ENCODE peak calls at places on chromosomes 11 and 22, in four cellular contexts. E is osteoblast, Z is DND-41, P is AG04449. G is an unnamed sample.

GRCh38 chr11:69227271-69227670 is 66.7 kb upstream of the MYEOV start:
- DNase-seq in E (no peak), Z (no peak), P (no peak), G (no peak)

GRCh38 chr22:35956850-35957249 is 71.8 kb downstream of the RBFOX2 start:
- DNase-seq in E (no peak), Z (no peak), P (no peak), G (no peak)

GRCh38 chr11:102794382-102794781 is 3.6 kb downstream of the MMP1 start:
- DNase-seq in Z (peak), E (peak), P (no peak), G (peak)

GRCh38 chr11:102560555-102561011 is 30.0 kb upstream of the MMP7 start:
- DNase-seq in Z (peak), E (peak), P (peak), G (peak)

GRCh38 chr22:48427731-48428211 is 1399.9 kb downstream of the BRD1 start:
- DNase-seq in Z (no peak), E (no peak), P (no peak), G (no peak)

GRCh38 chr11:93857413-93858185 is 7.2 kb upstream of the VSTM5 start:
- DNase-seq in P (no peak), Z (no peak), E (no peak), G (no peak)

GRCh38 chr11:126515501-126515900 is 160.0 kb downstream of the ST3GAL4 start:
- DNase-seq in E (peak), P (no peak), Z (no peak), G (no peak)

GRCh38 chr11:68053117-68053516 is 14.3 kb downstream of the TCIRG1 start:
- DNase-seq in E (peak), P (no peak), Z (no peak), G (no peak)

GRCh38 chr11:44136176-44136945 is 40.9 kb downstream of the EXT2 start:
- DNase-seq in Z (no peak), E (peak), P (no peak), G (no peak)

GRCh38 chr22:45688606-45689080 is 17.0 kb downstream of the ATXN10 start:
- DNase-seq in Z (no peak), P (peak), E (no peak), G (no peak)

GRCh38 chr11:46918087-46918751 is at the start of gene LRP4:
- DNase-seq in E (no peak), P (no peak), Z (peak), G (peak)

GRCh38 chr11:69138265-69138664 is 17.5 kb upstream of the SMIM38 start:
- DNase-seq in E (peak), P (no peak), Z (no peak), G (no peak)

GRCh38 chr11:115379528-115379927 is 124.7 kb downstream of the CADM1 start:
- DNase-seq in Z (no peak), P (no peak), E (no peak), G (no peak)

GRCh38 chr22:20223421-20224245 is 44.5 kb downstream of the RTN4R start:
- DNase-seq in E (no peak), P (no peak), Z (no peak), G (no peak)

GRCh38 chr11:35621620-35622019 is 3.4 kb downstream of the FJX1 start:
- DNase-seq in P (no peak), E (no peak), Z (no peak), G (no peak)

GRCh38 chr11:35619030-35619753 is 932 bp downstream of the FJX1 start:
- DNase-seq in Z (no peak), E (peak), P (no peak), G (peak)

GRCh38 chr11:35618497-35619029 is 303 bp downstream of the FJX1 start:
- DNase-seq in P (no peak), E (peak), Z (no peak), G (peak)

GRCh38 chr11:35622070-35622469 is 3.8 kb downstream of the FJX1 start:
- DNase-seq in Z (no peak), P (no peak), E (peak), G (no peak)

DNA sequence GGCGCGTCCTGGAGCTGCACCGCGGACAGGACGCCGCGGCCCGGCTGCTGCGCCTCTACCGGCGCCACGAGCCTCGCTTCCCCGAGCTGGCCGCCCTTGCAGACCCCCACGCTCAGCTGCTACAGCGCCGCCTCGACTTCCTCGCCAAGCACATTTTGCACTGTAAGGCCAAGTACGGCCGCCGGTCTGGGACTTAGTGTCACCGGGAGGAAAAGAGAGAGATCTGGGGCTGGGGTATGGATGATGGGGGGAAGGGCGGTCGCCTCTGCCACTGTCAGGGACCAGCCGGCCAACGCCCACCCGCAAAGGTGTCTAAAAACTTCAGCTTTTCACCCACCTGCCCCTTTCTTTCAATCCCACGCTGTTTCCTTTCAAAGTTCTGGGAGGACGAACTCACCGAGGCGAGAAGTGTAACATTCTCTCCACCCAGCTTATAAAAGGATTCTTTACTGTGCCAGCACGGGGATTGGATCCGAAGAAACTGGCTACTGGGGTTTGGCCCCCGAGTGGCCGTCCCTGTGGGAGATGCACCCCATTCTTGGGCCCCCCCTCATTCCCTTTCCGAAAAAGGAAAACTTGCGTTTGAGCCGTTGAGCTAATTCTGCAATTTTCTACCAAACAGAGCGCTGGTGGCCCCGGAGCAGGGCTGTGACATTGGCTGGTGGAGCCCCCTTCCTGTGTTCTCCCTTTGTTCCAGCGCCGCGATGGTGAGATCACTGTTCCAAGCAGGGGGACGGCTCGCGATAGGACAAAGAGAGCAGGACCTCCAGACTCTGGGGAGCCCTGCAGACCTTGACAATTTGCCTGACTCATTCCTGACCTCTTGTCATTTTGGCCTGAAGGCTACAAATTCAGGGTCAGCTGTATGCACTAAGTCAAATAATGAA is 1.7 kb downstream of the FJX1 start:
- DNase-seq in Z (no peak), P (no peak), E (peak), G (no peak)
- H3K4me3 ChIP-seq in Z (no peak), P (peak), E (peak), G (peak)

GRCh38 chr11:73288873-73289707 is 17.0 kb downstream of the P2RY6 start:
- DNase-seq in P (no peak), Z (peak), E (peak), G (peak)
- H3K4me3 ChIP-seq in P (no peak), Z (no peak), E (peak), G (peak)

DNA sequence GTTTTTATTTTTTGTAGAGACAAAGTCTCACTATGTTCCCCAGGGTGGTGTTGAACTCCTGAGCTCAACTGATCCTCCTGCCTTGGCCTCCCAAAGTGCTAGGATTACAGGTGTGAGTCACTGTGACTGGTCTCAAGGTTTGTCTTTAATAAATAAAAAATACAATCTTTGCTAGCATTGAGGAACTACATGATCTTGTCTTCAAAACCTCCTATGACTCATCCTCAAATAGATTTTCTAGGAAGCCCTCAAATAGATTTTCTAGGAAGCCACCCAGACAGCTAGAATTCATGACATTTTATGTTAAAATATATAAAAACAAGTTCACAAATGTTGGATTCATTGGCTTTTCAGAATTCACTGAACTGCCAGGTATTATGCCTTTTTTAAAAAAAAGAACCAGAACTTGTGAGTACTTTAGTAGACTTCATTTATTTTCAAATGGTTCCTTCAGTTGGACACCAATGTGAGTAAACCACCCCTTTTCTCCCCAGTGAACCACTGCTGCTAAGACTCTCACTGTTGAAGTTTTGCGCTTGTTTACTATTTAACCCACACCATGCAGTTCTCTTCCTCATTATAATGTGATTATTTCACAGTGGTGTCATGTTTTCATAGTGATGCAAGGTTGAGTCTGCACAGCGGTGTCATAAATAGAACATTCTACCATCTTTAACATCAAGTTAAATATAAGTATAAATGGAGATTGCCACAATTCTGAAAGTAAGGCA is 303.9 kb downstream of the CASP12 start:
- DNase-seq in Z (peak), P (no peak), E (no peak), G (no peak)
- H3K4me3 ChIP-seq in Z (no peak), P (no peak), E (no peak), G (no peak)

GRCh38 chr11:128519353-128519752 is 68.0 kb downstream of the ETS1 start:
- DNase-seq in Z (no peak), E (peak), P (no peak), G (no peak)

GRCh38 chr11:128520206-128520885 is 67.0 kb downstream of the ETS1 start:
- DNase-seq in P (no peak), Z (no peak), E (peak), G (no peak)

GRCh38 chr11:128516886-128517285 is 70.5 kb downstream of the ETS1 start:
- DNase-seq in E (no peak), Z (no peak), P (no peak), G (no peak)

GRCh38 chr11:128517457-128518230 is 69.7 kb downstream of the ETS1 start:
- DNase-seq in E (peak), P (no peak), Z (no peak), G (no peak)

GRCh38 chr11:128518493-128519207 is 68.7 kb downstream of the ETS1 start:
- DNase-seq in E (peak), Z (no peak), P (no peak), G (no peak)
- H3K4me3 ChIP-seq in E (peak), Z (no peak), P (peak), G (no peak)

DNA sequence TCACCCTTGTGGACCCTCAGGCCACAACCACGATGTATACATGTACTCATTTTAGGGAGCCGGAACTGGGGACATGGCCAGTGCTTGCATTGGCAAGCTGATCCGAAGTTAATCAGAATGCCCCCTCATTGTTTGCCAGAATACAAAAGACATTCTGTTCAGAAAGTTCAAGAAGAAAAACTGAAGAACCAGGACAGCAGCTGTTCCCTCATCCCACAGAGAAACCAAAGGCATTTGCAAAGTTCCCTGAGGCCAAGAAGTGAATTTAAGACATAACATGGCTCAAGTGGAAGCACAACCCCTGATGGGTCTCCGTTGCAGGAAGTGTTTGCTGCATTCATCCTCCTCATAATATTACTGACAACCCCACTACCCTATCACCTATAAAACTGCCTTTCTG is 101.8 kb upstream of the AKIP1 start:
- DNase-seq in P (no peak), Z (no peak), E (no peak), G (no peak)
- H3K4me3 ChIP-seq in P (peak), Z (no peak), E (peak), G (peak)

GRCh38 chr11:96303980-96304379 is 39.0 kb downstream of the MAML2 start:
- DNase-seq in Z (no peak), E (no peak), P (no peak), G (no peak)
- H3K4me3 ChIP-seq in Z (no peak), E (no peak), P (no peak), G (no peak)

DNA sequence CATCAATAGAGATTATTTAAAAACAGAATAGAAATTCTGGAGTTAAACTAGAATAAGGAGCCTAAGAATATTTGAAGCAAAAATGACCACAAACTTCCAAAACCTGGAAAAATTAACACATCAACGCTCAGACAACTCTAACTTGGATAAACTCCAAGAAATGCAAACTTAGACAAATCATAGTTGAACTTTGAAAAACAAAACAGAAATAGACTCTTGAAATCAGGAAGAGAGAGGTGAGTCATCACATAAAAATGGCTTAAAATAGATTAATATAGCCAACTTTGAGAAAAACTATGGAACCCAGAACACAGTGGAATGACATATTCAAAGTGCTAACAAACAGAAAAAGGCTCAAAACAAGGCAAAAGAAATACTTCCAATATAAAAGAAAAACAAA is 974.2 kb downstream of the JRKL start:
- DNase-seq in E (peak), Z (no peak), P (no peak), G (peak)
- H3K4me3 ChIP-seq in E (no peak), Z (no peak), P (no peak), G (no peak)

GRCh38 chr22:21990449-21991308 is 8.1 kb upstream of the TOP3B start:
- DNase-seq in E (peak), P (no peak), Z (no peak), G (no peak)

GRCh38 chr22:21991309-21991596 is 8.7 kb upstream of the TOP3B start:
- DNase-seq in P (no peak), Z (no peak), E (peak), G (no peak)

GRCh38 chr22:21992593-21993237 is 10.1 kb upstream of the TOP3B start:
- DNase-seq in E (no peak), P (no peak), Z (no peak), G (no peak)

GRCh38 chr22:21989049-21989448 is 6.5 kb upstream of the TOP3B start:
- DNase-seq in E (no peak), P (no peak), Z (no peak), G (no peak)

GRCh38 chr22:21991774-21992173 is 9.2 kb upstream of the TOP3B start:
- DNase-seq in P (no peak), Z (no peak), E (no peak), G (no peak)
- H3K4me3 ChIP-seq in P (no peak), Z (no peak), E (no peak), G (no peak)